ENCODE peak calls at places on chromosomes 6 and 20, in seven cellular contexts. P is SK-N-SH, M is H1, I is HepG2, L is WTC11, F is GM12878, K is K562. D is an unnamed sample.
A peak's percentile ranks its signal among the peaks of the same experiment; 100 is the strongest.

GRCh38 chr20:2873747-2874041 is 413 bp downstream of the PTPRA start:
- DNase-seq in M (peak; percentile 83), K (peak; percentile 65), L (peak; percentile 69), F (no peak), P (peak; percentile 88), I (peak; percentile 55), D (no peak)

GRCh38 chr6:83594936-83595335 is 82.6 kb downstream of the PRSS35 start:
- DNase-seq in I (no peak), K (no peak), L (no peak), F (no peak), M (no peak), P (no peak), D (no peak)

GRCh38 chr6:97292671-97293070 is 9.7 kb upstream of the MMS22L start:
- DNase-seq in I (no peak), K (no peak), P (no peak), M (no peak), F (no peak), L (no peak), D (no peak)

GRCh38 chr20:63941282-63942060 is 14.7 kb downstream of the UCKL1 start:
- DNase-seq in M (peak; percentile 86), K (peak; percentile 92), I (no peak), F (no peak), L (peak; percentile 81), P (no peak), D (peak; percentile 58)

GRCh38 chr20:1050440-1050839 is 48.3 kb upstream of the RSPO4 start:
- DNase-seq in F (no peak), K (no peak), L (no peak), M (no peak), P (no peak), I (no peak), D (no peak)

GRCh38 chr6:34115396-34116314 is 30.2 kb downstream of the GRM4 start:
- DNase-seq in L (peak; percentile 69), F (no peak), M (peak; percentile 85), P (no peak), I (no peak), K (peak; percentile 87), D (no peak)

GRCh38 chr20:39338977-39339376 is 376.8 kb downstream of the DHX35 start:
- DNase-seq in M (no peak), K (no peak), P (no peak), I (no peak), F (peak; percentile 40), L (no peak), D (no peak)

GRCh38 chr6:114024746-114025145 is 53.8 kb upstream of the HDAC2 start:
- DNase-seq in K (no peak), F (no peak), P (no peak), L (no peak), M (no peak), I (no peak), D (no peak)

GRCh38 chr6:144098993-144099392 is 3.6 kb upstream of the SF3B5 start:
- DNase-seq in F (no peak), L (no peak), M (no peak), P (no peak), K (no peak), I (no peak), D (no peak)

GRCh38 chr20:14142171-14142570 is 146.9 kb downstream of the MACROD2 start:
- DNase-seq in K (no peak), I (peak; percentile 47), L (peak; percentile 67), M (peak; percentile 58), F (peak; percentile 2), P (peak; percentile 66), D (peak; percentile 79)

GRCh38 chr6:169957351-169957963 is 206.0 kb downstream of the ERMARD start:
- DNase-seq in M (no peak), P (peak; percentile 20), I (no peak), F (no peak), L (no peak), K (no peak), D (no peak)

GRCh38 chr20:11792229-11792953 is 125.3 kb upstream of the BTBD3 start:
- DNase-seq in L (no peak), K (no peak), M (no peak), F (no peak), I (peak; percentile 54), P (no peak), D (no peak)

GRCh38 chr6:13513606-13514502 is 26.5 kb upstream of the GFOD1 start:
- DNase-seq in I (no peak), P (no peak), F (no peak), L (no peak), M (no peak), K (no peak), D (no peak)

GRCh38 chr6:43940071-43940392 is 170.0 kb downstream of the VEGFA start:
- DNase-seq in I (no peak), K (no peak), F (no peak), P (no peak), L (no peak), M (no peak), D (no peak)

GRCh38 chr20:1803216-1804128 is 91.7 kb upstream of the SIRPA start:
- DNase-seq in L (peak; percentile 78), I (no peak), K (no peak), M (peak; percentile 79), F (no peak), P (peak; percentile 76), D (no peak)

GRCh38 chr6:105805581-105806023 is 280.5 kb upstream of the PRDM1 start:
- DNase-seq in M (no peak), K (peak; percentile 17), I (no peak), P (no peak), F (no peak), L (no peak), D (no peak)

GRCh38 chr6:160137989-160138835 is 16.6 kb downstream of the SLC22A1 start:
- DNase-seq in M (peak; percentile 71), F (peak; percentile 23), I (peak; percentile 57), P (peak; percentile 54), L (peak; percentile 66), K (peak; percentile 60), D (peak; percentile 65)

GRCh38 chr6:149233056-149233715 is 84.3 kb upstream of the TAB2 start:
- DNase-seq in M (no peak), F (no peak), K (peak; percentile 34), L (no peak), P (no peak), I (peak; percentile 63), D (peak; percentile 72)

GRCh38 chr6:17803409-17803808 is 96.7 kb upstream of the NUP153 start:
- DNase-seq in K (no peak), L (no peak), M (no peak), I (peak; percentile 45), P (no peak), F (no peak), D (no peak)

GRCh38 chr6:13425971-13426931 is 61.1 kb downstream of the GFOD1 start:
- DNase-seq in L (no peak), I (no peak), K (no peak), F (peak; percentile 42), P (no peak), M (no peak), D (no peak)

GRCh38 chr6:71454083-71454482 is 165.5 kb downstream of the OGFRL1 start:
- DNase-seq in L (no peak), M (no peak), F (no peak), P (no peak), K (no peak), I (no peak), D (no peak)

GRCh38 chr20:5770987-5771318 is 20.8 kb downstream of the SHLD1 start:
- DNase-seq in L (no peak), P (no peak), M (no peak), K (no peak), F (peak; percentile 54), I (no peak), D (no peak)

GRCh38 chr20:5772704-5773103 is 22.5 kb downstream of the SHLD1 start:
- DNase-seq in P (no peak), F (no peak), M (no peak), K (no peak), I (no peak), L (no peak), D (no peak)

GRCh38 chr20:5774438-5774837 is 24.2 kb downstream of the SHLD1 start:
- DNase-seq in M (no peak), P (no peak), I (no peak), K (no peak), L (no peak), F (no peak), D (no peak)

GRCh38 chr20:5776074-5776473 is 25.9 kb downstream of the SHLD1 start:
- DNase-seq in F (no peak), P (no peak), K (no peak), M (no peak), I (no peak), L (no peak), D (no peak)

GRCh38 chr20:5773589-5773988 is 23.4 kb downstream of the SHLD1 start:
- DNase-seq in M (no peak), L (no peak), K (no peak), P (no peak), F (no peak), I (no peak), D (no peak)
- TF ChIP-seq USF2 in M (no peak), L (no peak), K (no peak), P (no peak), F (no peak), I (no peak), D (no peak)

GRCh38 chr20:9570612-9571011 is 56.2 kb downstream of the LAMP5 start:
- DNase-seq in F (no peak), P (peak; percentile 53), I (no peak), L (no peak), M (no peak), K (no peak), D (no peak)
- TF ChIP-seq MAX in F (no peak), P (no peak), I (no peak), L (no peak), M (no peak), K (no peak), D (no peak)

GRCh38 chr6:150417899-150418824 is 49.4 kb downstream of the IYD start:
- DNase-seq in F (peak; percentile 40), K (peak; percentile 34), L (no peak), P (peak; percentile 36), M (no peak), I (peak; percentile 63), D (peak; percentile 68)

GRCh38 chr6:150417247-150417646 is 48.4 kb downstream of the IYD start:
- DNase-seq in M (no peak), L (no peak), F (no peak), K (no peak), P (no peak), I (no peak), D (no peak)

GRCh38 chr6:150418825-150419594 is 50.2 kb downstream of the IYD start:
- DNase-seq in M (peak; percentile 75), K (peak; percentile 67), L (peak; percentile 64), P (peak; percentile 53), F (no peak), I (peak; percentile 21), D (peak; percentile 62)

GRCh38 chr6:150420926-150421325 is 52.1 kb downstream of the IYD start:
- DNase-seq in L (no peak), F (no peak), K (no peak), M (no peak), I (no peak), P (no peak), D (no peak)

DNA sequence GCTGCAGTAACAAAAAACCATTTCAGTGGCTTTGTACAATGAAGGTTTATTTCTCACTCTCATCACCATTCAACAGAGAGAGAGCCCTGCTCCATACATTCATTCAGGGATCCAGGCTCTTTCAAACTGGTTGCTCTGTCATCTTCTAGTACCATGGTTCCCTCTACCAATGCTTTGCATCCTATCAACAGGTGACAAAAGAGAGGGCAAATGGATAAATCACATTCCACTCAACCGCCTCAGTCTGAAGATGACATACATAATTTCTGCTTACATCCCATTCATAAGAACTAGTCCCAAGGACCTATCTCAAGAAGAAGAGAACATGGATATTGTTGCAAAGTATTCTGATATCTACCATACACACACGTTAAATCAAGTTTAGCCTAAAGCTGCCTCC is 51.6 kb downstream of the IYD start:
- DNase-seq in I (no peak), L (no peak), M (no peak), K (no peak), F (no peak), P (no peak), D (no peak)
- TF ChIP-seq USF2 in I (no peak), L (no peak), M (no peak), K (no peak), F (no peak), P (no peak), D (no peak)

GRCh38 chr20:56989516-56989915 is 276.9 kb downstream of the BMP7 start:
- DNase-seq in L (no peak), M (no peak), I (no peak), K (no peak), F (no peak), P (no peak), D (no peak)
- TF ChIP-seq MAX in L (no peak), M (no peak), I (no peak), K (no peak), F (no peak), P (no peak), D (no peak)